ENCODE peak calls at places on chromosomes 2 and 18, in seven cellular contexts. G is PC-3, J is cardiac muscle cell, I is HFF-Myc, N is GM12865, T is lower lobe of right lung, Y is BJ. F is an unnamed sample.

GRCh38 chr2:4763009-4763408 is 929.2 kb upstream of the SOX11 start:
- DNase-seq in G (peak), I (no peak), Y (no peak), J (peak), N (no peak), T (no peak), F (no peak)

GRCh38 chr2:27201675-27202074 is 10.2 kb upstream of the ATRAID start:
- DNase-seq in N (no peak), Y (no peak), G (no peak), T (no peak), I (no peak), J (no peak), F (no peak)

GRCh38 chr18:80143876-80144275 is 34.8 kb downstream of the ADNP2 start:
- DNase-seq in N (no peak), T (no peak), Y (no peak), I (no peak), G (peak), J (no peak), F (no peak)

GRCh38 chr2:232137748-232138147 is 176.2 kb downstream of the DIS3L2 start:
- DNase-seq in N (no peak), T (no peak), J (no peak), Y (no peak), G (no peak), I (no peak), F (no peak)

GRCh38 chr2:42796427-42797248 is 4.3 kb upstream of the HAAO start:
- DNase-seq in J (no peak), N (peak), Y (no peak), I (no peak), T (no peak), G (no peak), F (no peak)

GRCh38 chr2:71950256-71951066 is 197.2 kb downstream of the CYP26B1 start:
- DNase-seq in N (no peak), J (no peak), G (no peak), T (no peak), Y (no peak), I (no peak), F (peak)

GRCh38 chr2:920573-920972 is 30.1 kb upstream of the SNTG2 start:
- DNase-seq in T (no peak), N (no peak), I (no peak), J (no peak), G (no peak), Y (no peak), F (no peak)

GRCh38 chr2:6031165-6031867 is 339.1 kb downstream of the SOX11 start:
- DNase-seq in Y (no peak), J (no peak), I (no peak), G (no peak), N (no peak), T (no peak), F (no peak)

GRCh38 chr2:20738789-20739188 is 71.8 kb downstream of the GDF7 start:
- DNase-seq in I (no peak), T (no peak), G (no peak), N (no peak), J (no peak), Y (no peak), F (no peak)

GRCh38 chr18:75211721-75212625 is 1.4 kb downstream of the TSHZ1 start:
- DNase-seq in T (peak), N (peak), I (no peak), Y (no peak), J (peak), G (peak), F (peak)

GRCh38 chr2:119808516-119809147 is 48.9 kb downstream of the PTPN4 start:
- DNase-seq in G (peak), T (no peak), Y (no peak), I (no peak), N (no peak), J (no peak), F (no peak)

GRCh38 chr2:60066971-60067370 is 486.5 kb downstream of the BCL11A start:
- DNase-seq in N (no peak), J (no peak), I (no peak), Y (no peak), G (no peak), T (no peak), F (no peak)

GRCh38 chr2:192183296-192183695 is 11.4 kb downstream of the TMEFF2 start:
- DNase-seq in T (no peak), J (no peak), I (no peak), Y (no peak), N (no peak), G (no peak), F (no peak)

GRCh38 chr2:85353876-85354285 is 447 bp downstream of the RETSAT start:
- DNase-seq in I (no peak), Y (no peak), N (peak), G (peak), J (no peak), T (peak), F (peak)

GRCh38 chr2:44955593-44956449 is 14.3 kb downstream of the SIX3 start:
- DNase-seq in I (no peak), J (peak), G (peak), T (peak), N (peak), Y (no peak), F (peak)

DNA sequence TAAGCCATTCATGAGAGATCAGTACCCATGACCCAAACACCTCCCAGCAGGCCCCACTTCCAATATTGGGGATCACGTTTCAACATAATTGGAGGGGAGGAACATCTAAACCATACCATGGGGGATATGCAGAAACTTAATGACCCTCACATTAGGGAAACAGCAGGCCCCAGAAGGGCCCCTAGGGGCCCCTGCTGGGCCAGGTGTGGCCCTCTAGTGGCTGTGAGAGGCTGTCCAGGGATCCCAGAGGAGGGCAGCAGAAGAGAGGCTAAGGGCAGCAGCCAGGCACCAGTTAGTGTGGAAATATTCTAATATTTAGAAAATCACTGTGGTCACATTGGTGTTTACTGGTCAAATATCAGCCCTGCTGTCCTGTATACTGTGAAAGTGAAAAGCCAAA is 49.3 kb upstream of the ANKRD44 start:
- DNase-seq in J (no peak), N (no peak), G (no peak), T (no peak), I (no peak), Y (no peak), F (no peak)
- TF ChIP-seq CTCF in J (no peak), N (peak), G (peak), T (no peak), I (peak), Y (no peak), F (no peak)

DNA sequence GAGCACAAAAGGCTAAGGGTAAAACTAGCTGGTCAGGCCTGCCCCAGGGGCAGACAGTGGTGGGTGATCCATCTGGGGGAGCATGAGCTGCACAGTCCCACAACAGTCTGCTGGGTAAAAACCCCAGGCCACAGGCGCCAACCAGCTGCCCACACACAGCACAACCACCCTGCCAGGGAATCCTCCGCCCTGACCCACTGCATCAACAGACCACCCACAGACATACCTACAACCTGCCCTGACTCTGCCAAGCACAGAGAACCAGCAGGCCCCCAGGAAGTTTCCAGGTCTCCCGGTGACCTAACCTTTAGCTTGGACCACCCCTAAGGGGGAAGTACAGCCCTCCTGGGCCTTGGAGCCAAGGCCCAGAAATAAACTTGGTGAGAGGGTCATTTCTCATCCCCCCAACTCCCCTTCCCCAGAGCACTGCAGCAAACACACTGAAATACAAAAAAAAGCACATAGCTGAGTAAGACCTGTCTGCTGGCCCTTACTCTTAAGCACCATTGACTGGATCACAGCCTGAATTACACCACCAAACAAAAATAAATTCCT is 118.3 kb upstream of the CAB39 start:
- DNase-seq in I (no peak), N (no peak), Y (no peak), T (no peak), J (no peak), G (no peak), F (no peak)
- H3K4me3 ChIP-seq in I (no peak), N (no peak), Y (no peak), T (no peak), J (no peak), G (no peak), F (no peak)

DNA sequence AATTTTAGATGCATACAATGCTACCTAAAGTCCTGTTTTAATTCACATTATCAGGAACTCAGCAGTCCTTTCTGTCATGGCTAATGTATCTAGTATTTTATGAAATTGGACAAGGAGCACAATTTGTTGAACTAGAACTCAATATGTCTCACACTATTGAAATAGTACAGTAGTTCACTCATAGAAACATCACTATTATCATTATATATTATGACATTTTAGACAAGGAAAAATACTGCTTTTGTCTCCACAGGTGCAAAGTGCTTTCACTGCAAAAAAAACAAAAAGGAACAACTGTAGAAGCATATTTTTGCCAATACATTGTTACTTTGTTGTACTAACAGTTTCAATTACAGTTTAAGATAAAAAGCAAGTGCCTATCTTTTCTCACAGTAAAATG is 419.2 kb upstream of the CDH19 start:
- DNase-seq in N (no peak), T (no peak), I (no peak), G (no peak), Y (no peak), J (no peak), F (no peak)
- TF ChIP-seq CTCF in N (no peak), T (no peak), I (no peak), G (no peak), Y (no peak), J (no peak), F (no peak)

GRCh38 chr18:31232779-31233424 is 70.2 kb upstream of the DSC1 start:
- DNase-seq in I (no peak), T (no peak), N (no peak), J (no peak), Y (no peak), G (no peak), F (no peak)

GRCh38 chr18:31230495-31230894 is 67.8 kb upstream of the DSC1 start:
- DNase-seq in T (no peak), Y (no peak), J (no peak), N (peak), I (no peak), G (peak), F (no peak)

GRCh38 chr18:31232000-31232399 is 69.3 kb upstream of the DSC1 start:
- DNase-seq in I (no peak), N (no peak), T (no peak), J (no peak), G (no peak), Y (no peak), F (no peak)

GRCh38 chr18:31237142-31237541 is 74.5 kb upstream of the DSC1 start:
- DNase-seq in Y (no peak), N (no peak), T (no peak), G (no peak), J (no peak), I (no peak), F (no peak)

GRCh38 chr18:31233550-31234306 is 71.1 kb upstream of the DSC1 start:
- DNase-seq in G (no peak), J (no peak), N (peak), I (no peak), Y (no peak), T (no peak), F (no peak)
- H3K4me3 ChIP-seq in G (no peak), J (no peak), N (peak), I (no peak), Y (no peak), T (no peak), F (peak)

F was measured in kidney.